ENCODE peak calls at places on chromosomes 6 and 20, in ten cellular contexts. M is upper lobe of right lung; R is astrocyte; U is heart right ventricle; S is prostate gland; P is tibial artery; D is breast epithelium; C is vagina; I is CD8-positive, alpha-beta T cell; K is Peyer's patch. A is an unnamed sample. For H3K4me1, the result is how much of the 10 kb centered on the place peaks cover.

GRCh38 chr6:136923116-136923953 is 1.2 kb downstream of the SLC35D3 start:
- DNase-seq in M (no peak), R (no peak), U (no peak), S (no peak), P (no peak), D (no peak), C (no peak), I (peak), K (no peak), A (no peak)

GRCh38 chr6:67897998-67898607 is 737.0 kb upstream of the ADGRB3 start:
- DNase-seq in M (no peak), R (no peak), U (no peak), S (no peak), P (no peak), D (no peak), C (no peak), I (no peak), K (no peak), A (no peak)

GRCh38 chr20:44690781-44691423 is 24.3 kb upstream of the CCN5 start:
- DNase-seq in M (no peak), R (no peak), U (peak), S (no peak), P (peak), D (no peak), C (no peak), I (no peak), K (no peak), A (no peak)

GRCh38 chr6:54920628-54921027 is 74.1 kb downstream of the FAM83B start:
- DNase-seq in M (no peak), R (no peak), U (no peak), S (no peak), P (no peak), D (no peak), C (no peak), I (no peak), K (no peak), A (no peak)

GRCh38 chr20:10558635-10559187 is 115.1 kb downstream of the JAG1 start:
- DNase-seq in M (no peak), R (peak), U (no peak), S (no peak), P (no peak), D (no peak), C (no peak), I (peak), K (no peak), A (no peak)

GRCh38 chr6:43129434-43130194 is 41.5 kb upstream of the SRF start:
- DNase-seq in M (no peak), R (no peak), U (no peak), S (no peak), P (no peak), D (no peak), C (no peak), I (no peak), K (peak), A (peak)

GRCh38 chr20:22744341-22745193 is 160.2 kb upstream of the FOXA2 start:
- DNase-seq in M (no peak), R (no peak), U (no peak), S (peak), P (no peak), D (no peak), C (no peak), I (no peak), K (no peak), A (no peak)

GRCh38 chr6:5644523-5645183 is 362.1 kb downstream of the NRN1 start:
- DNase-seq in M (no peak), R (no peak), U (no peak), S (no peak), P (no peak), D (no peak), C (no peak), I (no peak), K (no peak), A (no peak)

GRCh38 chr20:6122111-6122872 is 538 bp downstream of the FERMT1 start:
- DNase-seq in M (no peak), R (peak), U (no peak), S (peak), P (no peak), D (no peak), C (no peak), I (no peak), K (no peak), A (peak)

GRCh38 chr6:97917369-97917768 is 634.4 kb upstream of the MMS22L start:
- DNase-seq in M (no peak), R (no peak), U (no peak), S (no peak), P (no peak), D (no peak), C (no peak), I (no peak), K (no peak), A (no peak)

GRCh38 chr6:26000366-26000886 is 37.8 kb downstream of the TRIM38 start:
- DNase-seq in M (no peak), R (no peak), U (no peak), S (no peak), P (no peak), D (no peak), C (no peak), I (no peak), K (no peak), A (no peak)

GRCh38 chr20:31758991-31759390 is 19.9 kb downstream of the TPX2 start:
- DNase-seq in M (no peak), R (no peak), U (no peak), S (no peak), P (no peak), D (no peak), C (no peak), I (no peak), K (no peak), A (no peak)

GRCh38 chr20:24699321-24700165 is 230.1 kb downstream of the SYNDIG1 start:
- DNase-seq in M (peak), R (no peak), U (no peak), S (no peak), P (no peak), D (no peak), C (no peak), I (no peak), K (no peak), A (no peak)

GRCh38 chr6:24927234-24927955 is 8.4 kb downstream of the RIPOR2 start:
- DNase-seq in M (no peak), R (no peak), U (no peak), S (no peak), P (no peak), D (no peak), C (no peak), I (peak), K (no peak), A (no peak)

GRCh38 chr20:22942742-22943141 is 92.4 kb upstream of the SSTR4 start:
- DNase-seq in M (no peak), R (no peak), U (no peak), S (no peak), P (no peak), D (no peak), C (no peak), I (no peak), K (no peak), A (no peak)

GRCh38 chr6:81451787-81452186 is 300.7 kb downstream of the TENT5A start:
- DNase-seq in M (no peak), R (peak), U (no peak), S (no peak), P (no peak), D (no peak), C (no peak), I (no peak), K (no peak), A (peak)

GRCh38 chr6:134316733-134317431 is 1.0 kb downstream of the SGK1 start:
- DNase-seq in M (no peak), R (no peak), U (no peak), S (no peak), P (no peak), D (no peak), C (no peak), I (no peak), K (no peak), A (no peak)

GRCh38 chr6:78700997-78701396 is 166.4 kb upstream of the IRAK1BP1 start:
- DNase-seq in M (no peak), R (peak), U (no peak), S (no peak), P (no peak), D (no peak), C (no peak), I (no peak), K (no peak), A (no peak)

GRCh38 chr6:35259946-35260626 is 551 bp downstream of the ZNF76 start:
- DNase-seq in M (peak), R (no peak), U (peak), S (peak), P (peak), D (peak), C (no peak), I (peak), K (peak), A (peak)

GRCh38 chr20:8361779-8362178 is 229.7 kb downstream of the PLCB1 start:
- DNase-seq in M (no peak), R (no peak), U (no peak), S (no peak), P (no peak), D (no peak), C (no peak), I (no peak), K (no peak), A (no peak)

GRCh38 chr20:3094848-3095629 is 10.5 kb upstream of the AVP start:
- DNase-seq in M (no peak), R (no peak), U (no peak), S (no peak), P (no peak), D (no peak), C (no peak), I (no peak), K (no peak), A (no peak)

GRCh38 chr20:3088031-3088430 is 3.5 kb upstream of the AVP start:
- DNase-seq in M (no peak), R (no peak), U (no peak), S (no peak), P (no peak), D (no peak), C (no peak), I (no peak), K (no peak), A (no peak)

GRCh38 chr20:3090565-3090964 is 6.0 kb upstream of the AVP start:
- DNase-seq in M (no peak), R (no peak), U (no peak), S (no peak), P (no peak), D (no peak), C (no peak), I (no peak), K (no peak), A (no peak)

GRCh38 chr20:3093861-3094361 is 9.4 kb upstream of the AVP start:
- DNase-seq in M (no peak), R (no peak), U (no peak), S (no peak), P (no peak), D (no peak), C (no peak), I (peak), K (no peak), A (no peak)

GRCh38 chr20:3092611-3093379 is 8.3 kb upstream of the AVP start:
- DNase-seq in M (no peak), R (peak), U (no peak), S (no peak), P (no peak), D (no peak), C (no peak), I (peak), K (no peak), A (no peak)
- H3K4me3 ChIP-seq in M (peak), R (peak), U (peak), S (no peak), P (no peak), D (peak), C (peak), I (peak), K (peak), A (peak)

GRCh38 chr20:63693975-63694595 is 2.4 kb upstream of the TNFRSF6B start:
- DNase-seq in M (no peak), R (no peak), U (no peak), S (no peak), P (no peak), D (no peak), C (no peak), I (no peak), K (no peak), A (no peak)
- H3K4me1 ChIP-seq in M (under half), R (under half), U (under half), S (under half), P (under half), D (under half), C (under half), I (under half), K (under half), A (under half)

GRCh38 chr6:73309534-73309783 is 44.6 kb downstream of the DPPA5 start:
- DNase-seq in M (no peak), R (no peak), U (no peak), S (no peak), P (no peak), D (no peak), C (no peak), I (no peak), K (no peak), A (no peak)
- H3K27ac ChIP-seq in M (peak), R (peak), U (no peak), S (peak), P (peak), D (no peak), C (peak), I (no peak), K (peak), A (no peak)

GRCh38 chr6:6674872-6675271 is 86.4 kb downstream of the LY86 start:
- DNase-seq in M (no peak), R (no peak), U (no peak), S (no peak), P (no peak), D (no peak), C (no peak), I (no peak), K (no peak), A (no peak)

GRCh38 chr6:6678185-6678671 is 89.7 kb downstream of the LY86 start:
- DNase-seq in M (no peak), R (peak), U (no peak), S (no peak), P (no peak), D (no peak), C (no peak), I (no peak), K (peak), A (peak)

GRCh38 chr6:6679633-6680032 is 91.1 kb downstream of the LY86 start:
- DNase-seq in M (no peak), R (no peak), U (no peak), S (no peak), P (no peak), D (no peak), C (no peak), I (no peak), K (no peak), A (no peak)

GRCh38 chr6:6678811-6679210 is 90.3 kb downstream of the LY86 start:
- DNase-seq in M (no peak), R (no peak), U (no peak), S (no peak), P (no peak), D (no peak), C (no peak), I (no peak), K (no peak), A (peak)

DNA sequence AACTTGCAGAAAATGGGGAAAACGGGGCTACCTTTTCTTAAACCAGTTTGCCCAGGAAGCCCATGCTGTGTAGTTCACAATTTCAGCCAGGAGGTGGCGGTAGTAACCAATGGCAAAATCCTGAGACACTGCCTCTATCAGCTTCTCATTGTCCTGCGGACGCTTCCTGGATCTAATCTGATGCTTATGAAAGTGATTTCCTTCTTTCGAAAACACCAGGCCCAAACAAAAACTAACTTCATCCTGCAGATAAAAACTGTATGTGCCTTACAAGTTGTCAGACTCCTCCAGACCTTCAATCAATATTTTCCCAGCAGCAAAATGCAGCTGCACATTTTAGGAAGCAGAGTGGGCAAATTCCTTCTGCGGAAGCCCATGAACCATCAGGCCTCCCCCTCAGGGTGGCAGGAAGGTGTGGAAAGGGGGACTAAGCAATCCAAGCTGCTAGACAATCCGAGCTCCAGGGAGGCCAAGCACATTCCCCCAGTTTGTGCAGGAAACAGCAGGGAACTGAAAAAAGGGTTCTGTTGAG is 88.5 kb downstream of the LY86 start:
- DNase-seq in M (no peak), R (peak), U (peak), S (peak), P (peak), D (peak), C (no peak), I (peak), K (peak), A (peak)
- H3K4me3 ChIP-seq in M (no peak), R (no peak), U (no peak), S (no peak), P (no peak), D (no peak), C (no peak), I (no peak), K (no peak), A (no peak)

GRCh38 chr6:31664790-31665500 is at the start of gene GPANK1:
- DNase-seq in M (peak), R (peak), U (peak), S (peak), P (peak), D (peak), C (no peak), I (peak), K (peak), A (peak)
- H3K4me1 ChIP-seq in M (under half), R (under half), U (half or more), S (under half), P (under half), D (under half), C (half or more), I (under half), K (under half), A (under half)